ENCODE peak calls at places on chromosomes 5 and 9, in four cellular contexts. M, B, K and U are unnamed samples.

GRCh38 chr5:148966348-148966747 is 96.5 kb downstream of the SH3TC2 start:
- DNase-seq in B (no peak), M (peak; percentile 75), K (no peak), U (peak; percentile 88)

GRCh38 chr9:3906437-3907213 is 380.8 kb upstream of the RFX3 start:
- DNase-seq in M (no peak), K (no peak), B (no peak), U (no peak)

GRCh38 chr9:105390901-105391300 is 56.9 kb upstream of the FSD1L start:
- DNase-seq in B (no peak), M (no peak), K (no peak), U (no peak)

GRCh38 chr9:34496149-34496712 is 26.6 kb downstream of the ENHO start:
- DNase-seq in K (no peak), M (no peak), B (no peak), U (no peak)

GRCh38 chr9:130041648-130042405 is 1.2 kb downstream of the FNBP1 start:
- DNase-seq in M (peak; percentile 59), K (peak; percentile 48), B (no peak), U (no peak)

GRCh38 chr5:14039576-14039975 is 95.1 kb upstream of the DNAH5 start:
- DNase-seq in B (no peak), K (no peak), M (no peak), U (no peak)

GRCh38 chr5:41843456-41844112 is 26.6 kb downstream of the OXCT1 start:
- DNase-seq in K (no peak), B (no peak), M (no peak), U (no peak)

GRCh38 chr9:77417570-77417969 is 230.6 kb downstream of the GNA14 start:
- DNase-seq in K (no peak), B (no peak), M (no peak), U (no peak)

GRCh38 chr5:165630211-165630866 is 2124.9 kb downstream of the MAT2B start:
- DNase-seq in K (peak; percentile 22), B (no peak), M (no peak), U (no peak)

GRCh38 chr9:26264709-26265601 is 586.7 kb upstream of the TUSC1 start:
- DNase-seq in B (no peak), K (no peak), M (no peak), U (no peak)

GRCh38 chr5:54851449-54851848 is 133.9 kb downstream of the ESM1 start:
- DNase-seq in B (no peak), M (no peak), K (no peak), U (no peak)

GRCh38 chr5:68007446-68007845 is 208.1 kb upstream of the PIK3R1 start:
- DNase-seq in M (no peak), B (no peak), K (peak; percentile 57), U (no peak)

GRCh38 chr5:92560698-92561361 is 1020.2 kb downstream of the NR2F1-AS1 start:
- DNase-seq in M (no peak), K (no peak), B (no peak), U (no peak)

GRCh38 chr9:130728721-130729120 is 35.1 kb downstream of the EXOSC2 start:
- DNase-seq in B (no peak), M (no peak), K (no peak), U (no peak)

GRCh38 chr9:117063721-117064471 is 351.0 kb downstream of the ASTN2 start:
- DNase-seq in K (no peak), B (no peak), M (no peak), U (no peak)

GRCh38 chr9:89433826-89434225 is 64.1 kb downstream of the SEMA4D start:
- DNase-seq in M (no peak), K (no peak), B (no peak), U (no peak)

GRCh38 chr5:150647275-150648251 is 7.1 kb downstream of the SYNPO start:
- DNase-seq in B (no peak), M (peak; percentile 94), K (peak; percentile 80), U (peak; percentile 66)

GRCh38 chr5:68682400-68683152 is 411.2 kb upstream of the SLC30A5 start:
- DNase-seq in B (no peak), M (no peak), K (no peak), U (no peak)

GRCh38 chr9:94921072-94921471 is 194.6 kb downstream of the AOPEP start:
- DNase-seq in B (no peak), M (no peak), K (peak; percentile 45), U (peak; percentile 52)

GRCh38 chr9:110129460-110129859 is 78.5 kb downstream of the C9orf152 start:
- DNase-seq in M (no peak), B (no peak), K (no peak), U (no peak)

GRCh38 chr9:110130791-110131416 is 77.1 kb downstream of the C9orf152 start:
- DNase-seq in B (no peak), M (no peak), K (no peak), U (no peak)

GRCh38 chr9:110130211-110130610 is 77.7 kb downstream of the C9orf152 start:
- DNase-seq in M (no peak), B (no peak), K (no peak), U (no peak)

GRCh38 chr9:110126986-110127864 is 80.7 kb downstream of the C9orf152 start:
- DNase-seq in K (peak; percentile 77), M (peak; percentile 65), B (no peak), U (no peak)

GRCh38 chr9:110128664-110129329 is 79.2 kb downstream of the C9orf152 start:
- DNase-seq in K (no peak), M (no peak), B (no peak), U (no peak)
- H3K4me3 ChIP-seq in K (peak overlapping the region; percentile 55), M (peak overlapping the region; percentile 41), B (no peak overlapping the region), U (no peak overlapping the region)

GRCh38 chr5:96112703-96113102 is 151.1 kb upstream of the ELL2 start:
- DNase-seq in M (no peak), K (no peak), B (no peak), U (no peak)
- H3K4me1 ChIP-seq in M (peaks cover 10% of the 10 kb centered on the region), K (peaks cover 15% of the 10 kb centered on the region), B (no peaks in the 10 kb centered on the region), U (no peaks in the 10 kb centered on the region)

DNA sequence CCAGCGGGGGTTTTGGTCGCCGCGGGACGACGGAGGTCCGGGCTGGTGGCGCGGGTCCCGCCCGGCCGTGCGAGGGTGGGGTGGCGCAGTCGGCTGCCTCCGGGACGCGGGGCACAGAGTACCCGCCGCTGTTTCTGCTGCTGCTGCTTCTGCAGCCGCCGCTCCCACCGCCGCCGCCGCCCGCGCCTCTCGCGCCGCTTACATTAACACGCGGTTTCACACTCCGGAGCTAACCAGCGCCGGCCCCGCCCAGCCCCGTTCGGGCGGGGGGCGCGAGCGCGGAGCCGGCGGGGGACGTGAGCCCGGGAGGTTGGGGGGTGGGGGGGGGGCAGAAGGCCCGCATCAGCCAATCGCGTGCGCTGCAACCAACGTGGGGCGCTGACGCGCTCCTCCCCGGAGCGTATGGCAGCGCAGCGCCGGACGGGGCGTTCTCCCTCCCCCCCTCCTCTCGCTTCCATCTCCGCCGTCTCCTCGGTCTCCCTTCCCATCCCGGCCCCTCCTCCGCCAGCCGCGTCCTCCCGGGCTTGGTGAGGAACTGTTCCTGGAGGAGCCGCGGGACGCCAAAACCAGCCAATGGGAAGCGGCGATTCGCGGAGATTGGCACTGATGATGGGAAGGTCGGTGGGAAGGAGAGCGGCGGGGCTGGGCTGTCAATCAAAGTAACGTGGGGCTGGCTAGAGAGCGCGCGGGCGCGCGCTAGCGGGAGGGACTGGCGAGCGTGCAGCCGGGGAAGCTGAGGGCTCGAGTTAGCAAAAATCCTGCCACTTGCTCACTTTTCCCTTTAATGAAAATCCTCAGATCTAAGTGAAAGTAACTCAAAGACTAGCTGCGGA is at the start of gene TLE1:
- DNase-seq in K (peak; percentile 100), M (peak; percentile 100), B (peak; percentile 57), U (peak; percentile 99)
- H3K4me3 ChIP-seq in K (peak within 1 kb of the TSS; percentile 77), M (peak within 1 kb of the TSS; percentile 86), B (peak within 1 kb of the TSS; percentile 60), U (peak within 1 kb of the TSS; percentile 69)

GRCh38 chr9:97935291-97935690 is 2.7 kb downstream of the HEMGN start:
- DNase-seq in K (no peak), M (no peak), B (no peak), U (no peak)

GRCh38 chr9:97933573-97933972 is 4.4 kb downstream of the HEMGN start:
- DNase-seq in K (no peak), B (no peak), M (no peak), U (no peak)

GRCh38 chr9:97938081-97938644 is at the start of gene HEMGN:
- DNase-seq in M (no peak), K (no peak), B (peak; percentile 9), U (no peak)

GRCh38 chr9:97930972-97931371 is 7.0 kb downstream of the HEMGN start:
- DNase-seq in M (no peak), B (no peak), K (no peak), U (no peak)

GRCh38 chr9:97934321-97935115 is 3.5 kb downstream of the HEMGN start:
- DNase-seq in M (no peak), K (no peak), B (no peak), U (no peak)
- H3K4me1 ChIP-seq in M (no peaks in the 10 kb centered on the region), K (no peaks in the 10 kb centered on the region), B (peaks cover 57% of the 10 kb centered on the region), U (no peaks in the 10 kb centered on the region)

GRCh38 chr5:64766934-64767333 is 1.6 kb downstream of the SREK1IP1 start:
- DNase-seq in B (no peak), M (no peak), K (no peak), U (no peak)
- H3K4me3 ChIP-seq in B (no peak overlapping the region), M (peak overlapping the region; percentile 75), K (peak overlapping the region; percentile 64), U (peak overlapping the region; percentile 82)

GRCh38 chr5:72140711-72141110 is 33.4 kb downstream of the MAP1B start:
- DNase-seq in M (no peak), B (no peak), K (no peak), U (no peak)

GRCh38 chr5:72141440-72142271 is 34.4 kb downstream of the MAP1B start:
- DNase-seq in B (no peak), M (no peak), K (peak; percentile 38), U (no peak)

GRCh38 chr5:72134226-72134625 is 27.0 kb downstream of the MAP1B start:
- DNase-seq in K (no peak), M (no peak), B (no peak), U (no peak)

GRCh38 chr5:72138943-72139467 is 31.7 kb downstream of the MAP1B start:
- DNase-seq in K (no peak), B (no peak), M (no peak), U (no peak)

DNA sequence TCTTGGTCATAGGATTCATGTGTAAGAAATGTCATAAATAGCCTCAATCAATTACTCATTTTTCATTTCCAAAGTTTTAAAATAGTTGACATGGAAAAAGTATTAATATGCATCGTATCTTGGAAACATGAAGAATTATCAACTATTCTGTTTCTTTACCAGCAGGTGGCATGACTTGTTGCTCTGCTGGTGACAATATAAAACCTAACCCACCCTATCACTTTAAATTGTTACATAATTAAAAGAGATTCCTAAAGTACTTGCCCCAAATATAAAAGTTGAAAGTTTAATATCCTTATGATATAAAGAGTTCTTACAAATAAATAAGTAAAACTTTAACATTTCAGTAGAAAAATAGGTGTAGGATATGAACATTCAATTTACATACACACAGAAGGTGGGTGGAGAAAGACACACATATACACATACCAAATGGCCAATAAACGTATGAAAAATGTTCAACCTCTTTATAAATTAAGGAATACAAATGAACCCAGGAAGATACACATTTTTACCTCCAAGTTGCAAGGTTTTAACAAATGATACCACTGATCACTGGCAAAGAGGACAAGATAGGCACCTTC is 30.6 kb downstream of the MAP1B start:
- DNase-seq in K (no peak), B (no peak), M (no peak), U (no peak)
- H3K4me1 ChIP-seq in K (peaks cover 47% of the 10 kb centered on the region), B (no peaks in the 10 kb centered on the region), M (no peaks in the 10 kb centered on the region), U (no peaks in the 10 kb centered on the region)

GRCh38 chr5:123874600-123875201 is 362.7 kb downstream of the CSNK1G3 start:
- DNase-seq in K (no peak), B (no peak), M (no peak), U (no peak)
- H3K4me3 ChIP-seq in K (no peak overlapping the region), B (no peak overlapping the region), M (no peak overlapping the region), U (no peak overlapping the region)

GRCh38 chr9:91419222-91420191 is 4.1 kb downstream of the NFIL3 start:
- DNase-seq in B (no peak), M (peak; percentile 77), K (peak; percentile 81), U (no peak)
- H3K4me1 ChIP-seq in B (peaks cover 25% of the 10 kb centered on the region), M (peaks cover 45% of the 10 kb centered on the region), K (peaks cover 18% of the 10 kb centered on the region), U (peaks cover 25% of the 10 kb centered on the region)